ENCODE peak calls at places on chromosomes 6 and 20, in four cellular contexts. B is GM13977, Z is sigmoid colon, R is lower leg skin. H is an unnamed sample.

GRCh38 chr6:144321839-144322591 is 36.9 kb downstream of the UTRN start:
- DNase-seq in R (no peak), B (no peak), Z (no peak), H (no peak)

GRCh38 chr20:20549699-20550098 is 162.7 kb downstream of the RALGAPA2 start:
- DNase-seq in Z (no peak), R (no peak), B (no peak), H (no peak)

GRCh38 chr6:124482071-124482491 is 480.2 kb upstream of the RNF217 start:
- DNase-seq in R (no peak), Z (no peak), B (no peak), H (no peak)

GRCh38 chr6:41111017-41111416 is 38.2 kb downstream of the NFYA start:
- DNase-seq in Z (no peak), B (no peak), R (no peak), H (no peak)

GRCh38 chr6:33418690-33419291 is 884 bp upstream of the CUTA start:
- DNase-seq in Z (no peak), B (peak; percentile 45), R (no peak), H (no peak)

GRCh38 chr6:78436335-78436734 is 431.0 kb upstream of the IRAK1BP1 start:
- DNase-seq in B (no peak), R (no peak), Z (no peak), H (no peak)

GRCh38 chr20:46978871-46979536 is 84.4 kb downstream of the EYA2 start:
- DNase-seq in B (no peak), Z (no peak), R (no peak), H (peak; percentile 61)

GRCh38 chr20:3239867-3240775 is 1.1 kb upstream of the SLC4A11 start:
- DNase-seq in B (no peak), R (no peak), Z (no peak), H (peak; percentile 38)

GRCh38 chr6:120774275-120774674 is 560.0 kb downstream of the TBC1D32 start:
- DNase-seq in Z (no peak), B (no peak), R (no peak), H (no peak)

GRCh38 chr6:73041051-73041450 is 184.2 kb downstream of the KHDC1L start:
- DNase-seq in R (no peak), Z (no peak), B (no peak), H (no peak)

GRCh38 chr6:145036848-145037567 is 698.3 kb downstream of the EPM2A start:
- DNase-seq in R (no peak), Z (no peak), B (no peak), H (no peak)

GRCh38 chr6:135537782-135538301 is 40.3 kb upstream of the AHI1 start:
- DNase-seq in Z (no peak), B (no peak), R (no peak), H (no peak)

GRCh38 chr6:119030759-119031158 is 47.7 kb downstream of the FAM184A start:
- DNase-seq in Z (no peak), B (no peak), R (no peak), H (no peak)

GRCh38 chr6:5851261-5851757 is 155.4 kb downstream of the NRN1 start:
- DNase-seq in B (peak; percentile 68), Z (no peak), R (no peak), H (peak; percentile 71)

GRCh38 chr6:4969609-4970285 is 34.1 kb downstream of the RPP40 start:
- DNase-seq in R (no peak), Z (no peak), B (no peak), H (no peak)

GRCh38 chr6:133835901-133836300 is 53.0 kb upstream of the TCF21 start:
- DNase-seq in R (no peak), Z (no peak), B (no peak), H (no peak)

GRCh38 chr6:170292778-170293164 is 1.9 kb upstream of the DLL1 start:
- DNase-seq in R (no peak), B (no peak), Z (peak; percentile 57), H (no peak)

GRCh38 chr6:118660218-118660569 is 8.8 kb upstream of the CEP85L start:
- DNase-seq in Z (no peak), R (no peak), B (no peak), H (no peak)

GRCh38 chr6:137728386-137729349 is 138.4 kb upstream of the TNFAIP3 start:
- DNase-seq in B (no peak), Z (no peak), R (no peak), H (no peak)

GRCh38 chr20:3074812-3075211 is 3.4 kb downstream of the OXT start:
- DNase-seq in Z (no peak), B (no peak), R (no peak), H (no peak)

GRCh38 chr6:7953753-7954152 is 43.2 kb upstream of the TXNDC5 start:
- DNase-seq in Z (no peak), B (no peak), R (no peak), H (no peak)

GRCh38 chr6:37323568-37323967 is 30.2 kb upstream of the RNF8 start:
- DNase-seq in B (no peak), Z (no peak), R (no peak), H (no peak)

GRCh38 chr6:112189494-112189893 is 64.9 kb downstream of the LAMA4 start:
- DNase-seq in Z (peak; percentile 79), R (no peak), B (no peak), H (no peak)

GRCh38 chr6:167658106-167658505 is 168.6 kb upstream of the AFDN start:
- DNase-seq in Z (no peak), B (no peak), R (no peak), H (no peak)

GRCh38 chr6:129370268-129370916 is 339.6 kb downstream of the ARHGAP18 start:
- DNase-seq in B (peak; percentile 12), R (peak; percentile 42), Z (no peak), H (peak; percentile 47)

GRCh38 chr6:11714116-11714797 is 64.3 kb downstream of the ADTRP start:
- DNase-seq in B (peak; percentile 52), Z (no peak), R (no peak), H (no peak)

GRCh38 chr6:39927159-39927558 is 7.1 kb downstream of the MOCS1 start:
- DNase-seq in B (no peak), R (no peak), Z (no peak), H (no peak)

GRCh38 chr20:57160985-57161384 is 105.5 kb downstream of the BMP7 start:
- DNase-seq in Z (no peak), B (no peak), R (no peak), H (no peak)

GRCh38 chr20:45685896-45686295 is 15.9 kb upstream of the WFDC11 start:
- DNase-seq in B (no peak), R (no peak), Z (no peak), H (peak; percentile 16)

GRCh38 chr6:95280690-95281273 is 296.6 kb upstream of the MANEA start:
- DNase-seq in Z (no peak), R (no peak), B (no peak), H (peak; percentile 12)

GRCh38 chr6:75421316-75422023 is 72.1 kb downstream of the FILIP1 start:
- DNase-seq in R (no peak), Z (no peak), B (no peak), H (no peak)

GRCh38 chr20:46040902-46041535 is 12.0 kb downstream of the SLC12A5 start:
- DNase-seq in R (no peak), Z (no peak), B (peak; percentile 67), H (peak; percentile 98)

GRCh38 chr6:32127717-32128592 is at the start of gene ATF6B:
- DNase-seq in R (peak; percentile 99), Z (peak; percentile 100), B (peak; percentile 98), H (peak; percentile 94)
- TF ChIP-seq CTCF in R (no peak), Z (no peak), B (no peak), H (no peak)

DNA sequence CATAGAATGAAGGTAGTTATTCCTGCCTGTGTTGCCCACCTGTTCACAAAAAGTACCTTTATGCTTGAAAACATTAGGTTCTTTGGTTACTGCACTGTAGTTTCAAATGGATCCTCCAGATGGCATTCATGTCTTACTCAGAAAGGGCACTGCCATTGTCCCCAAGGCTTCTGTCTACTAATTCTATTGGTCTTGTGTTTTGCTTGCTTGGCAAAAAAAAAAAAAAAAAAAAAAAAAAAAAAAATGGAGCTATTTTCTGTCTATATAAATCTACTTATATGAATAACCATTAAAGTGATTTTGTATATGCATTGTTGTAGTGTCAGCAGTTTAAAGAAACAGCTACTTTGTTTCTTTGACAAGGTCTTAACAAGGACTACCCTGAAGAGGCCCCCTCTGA is 12.7 kb upstream of the EFHC1 start:
- DNase-seq in B (peak; percentile 59), Z (no peak), R (no peak), H (peak; percentile 11)
- TF ChIP-seq CTCF in B (peak; percentile 41), Z (peak; percentile 11), R (no peak), H (peak; percentile 60)

DNA sequence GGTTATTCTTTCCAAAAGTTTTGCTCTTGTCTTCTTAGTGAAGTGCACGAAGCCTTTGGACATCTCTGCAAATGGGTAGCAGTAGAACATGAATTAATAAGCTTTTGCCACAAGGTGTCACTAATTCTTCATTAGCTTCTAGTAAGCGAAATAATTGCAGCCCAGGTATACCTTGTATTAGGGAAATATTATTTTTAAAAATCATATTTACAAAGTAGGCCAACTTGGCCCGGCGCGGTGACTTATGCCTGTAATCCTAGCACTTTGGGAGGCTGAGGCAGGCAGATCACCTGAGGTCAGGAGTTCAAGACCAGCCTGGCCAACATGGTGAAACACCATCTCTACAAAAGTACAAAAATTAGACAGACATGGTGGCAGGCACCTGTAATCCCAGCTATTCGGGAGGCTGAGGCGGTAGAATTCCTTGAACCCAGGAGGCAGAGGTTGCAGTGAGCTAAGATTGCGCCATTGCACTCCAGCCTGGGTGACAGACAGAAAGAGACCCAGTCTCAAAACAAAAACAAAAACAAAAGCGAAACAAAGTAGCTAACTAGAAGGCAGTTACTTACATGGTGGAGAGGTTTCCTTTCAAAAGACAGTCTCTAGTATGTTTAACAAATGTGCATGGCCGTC is 8.8 kb upstream of the RSPH3 start:
- DNase-seq in R (no peak), B (peak; percentile 59), Z (no peak), H (no peak)
- TF ChIP-seq CTCF in R (no peak), B (peak; percentile 68), Z (peak; percentile 18), H (peak; percentile 29)

GRCh38 chr20:36275011-36275410 is 31.1 kb upstream of the DLGAP4 start:
- DNase-seq in Z (peak; percentile 29), R (no peak), B (no peak), H (no peak)

GRCh38 chr20:36272547-36273220 is 33.5 kb upstream of the DLGAP4 start:
- DNase-seq in B (no peak), Z (peak; percentile 48), R (no peak), H (no peak)

GRCh38 chr20:36274248-36274841 is 31.8 kb upstream of the DLGAP4 start:
- DNase-seq in R (no peak), Z (peak; percentile 61), B (no peak), H (no peak)

GRCh38 chr20:36271639-36272546 is 34.2 kb upstream of the DLGAP4 start:
- DNase-seq in R (no peak), B (no peak), Z (peak; percentile 24), H (no peak)

DNA sequence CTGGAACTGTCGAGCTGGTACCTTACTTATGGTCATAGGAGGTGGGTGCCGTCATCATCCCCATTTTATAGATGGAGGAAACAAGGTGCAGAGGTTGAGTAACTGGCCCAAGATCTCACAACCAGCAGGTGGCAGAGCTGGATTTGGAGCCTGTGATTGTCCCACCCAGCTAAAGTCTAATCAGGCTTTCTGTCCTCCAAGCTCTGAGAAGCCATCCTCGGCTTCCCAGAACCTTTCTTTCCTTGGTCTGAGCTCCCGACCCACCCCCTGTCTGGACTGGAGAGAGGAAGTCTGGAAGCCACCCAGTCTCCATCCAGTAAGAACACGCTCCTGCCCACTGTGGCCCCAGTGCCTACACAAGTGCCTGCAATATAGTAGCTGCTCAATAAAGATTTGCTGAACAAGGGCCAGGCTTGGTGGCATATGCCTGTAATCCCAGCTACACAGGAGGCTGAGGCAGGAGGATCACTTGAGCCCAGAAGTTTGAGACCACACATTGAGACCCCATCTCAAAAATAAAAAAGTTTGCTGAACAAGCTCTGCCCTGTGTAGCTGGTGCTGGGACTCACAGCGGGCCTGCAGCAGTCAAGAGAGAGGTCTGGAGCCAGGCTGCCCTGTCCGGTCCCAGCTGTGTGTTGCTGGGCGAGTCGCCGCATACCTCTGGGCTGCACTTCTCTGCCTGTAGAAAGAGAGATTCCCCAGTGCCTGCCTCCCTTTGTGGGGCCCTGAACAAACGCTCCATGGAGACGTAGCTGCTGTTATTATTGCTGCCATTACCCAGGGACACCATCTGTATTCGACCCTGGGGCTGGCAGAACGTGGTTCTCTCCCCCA is 32.5 kb upstream of the DLGAP4 start:
- DNase-seq in R (no peak), Z (peak; percentile 34), B (peak; percentile 52), H (no peak)
- TF ChIP-seq CTCF in R (no peak), Z (no peak), B (peak; percentile 32), H (no peak)